ENCODE peak calls at places on chromosome 1, in five cellular contexts. One of them, this sample, is unnamed. For H3K4me1, the result is how much of the 10 kb centered on the place peaks cover.

GRCh38 chr1:79386730-79387129 is 380.2 kb upstream of the ADGRL4 start:
- DNase-seq in small intestine: no peak
- DNase-seq in Panc1: no peak
- DNase-seq in body of pancreas: no peak
- DNase-seq in PC-3: no peak
- DNase-seq in this sample: no peak

GRCh38 chr1:20037877-20038276 is 32.1 kb upstream of the PLA2G5 start:
- DNase-seq in body of pancreas: no peak
- DNase-seq in small intestine: no peak
- DNase-seq in PC-3: peak
- DNase-seq in Panc1: no peak
- DNase-seq in this sample: no peak

GRCh38 chr1:206693592-206693991 is 8.9 kb downstream of the MAPKAPK2 start:
- DNase-seq in Panc1: no peak
- DNase-seq in PC-3: no peak
- DNase-seq in body of pancreas: peak
- DNase-seq in small intestine: no peak
- DNase-seq in this sample: no peak

GRCh38 chr1:2174348-2175054 is 20.1 kb downstream of the FAAP20 start:
- DNase-seq in PC-3: peak
- DNase-seq in small intestine: peak
- DNase-seq in body of pancreas: peak
- DNase-seq in Panc1: peak
- DNase-seq in this sample: peak

GRCh38 chr1:31763671-31764306 is 351 bp downstream of the ADGRB2 start:
- DNase-seq in Panc1: no peak
- DNase-seq in small intestine: no peak
- DNase-seq in PC-3: no peak
- DNase-seq in body of pancreas: no peak
- DNase-seq in this sample: no peak

GRCh38 chr1:7262611-7263010 is 477.4 kb downstream of the CAMTA1 start:
- DNase-seq in small intestine: peak
- DNase-seq in PC-3: peak
- DNase-seq in Panc1: no peak
- DNase-seq in body of pancreas: peak
- DNase-seq in this sample: no peak

GRCh38 chr1:235825229-235825628 is 41.5 kb downstream of the LYST start:
- DNase-seq in PC-3: no peak
- DNase-seq in Panc1: no peak
- DNase-seq in body of pancreas: no peak
- DNase-seq in small intestine: no peak
- DNase-seq in this sample: no peak

GRCh38 chr1:62875676-62876075 is 91.7 kb downstream of the ATG4C start:
- DNase-seq in small intestine: no peak
- DNase-seq in PC-3: peak
- DNase-seq in Panc1: no peak
- DNase-seq in body of pancreas: no peak
- DNase-seq in this sample: no peak

GRCh38 chr1:202085682-202086373 is 36.9 kb upstream of the GPR37L1 start:
- DNase-seq in body of pancreas: no peak
- DNase-seq in Panc1: no peak
- DNase-seq in PC-3: no peak
- DNase-seq in small intestine: peak
- DNase-seq in this sample: no peak

GRCh38 chr1:198903203-198903602 is 264.4 kb downstream of the PTPRC start:
- DNase-seq in body of pancreas: no peak
- DNase-seq in Panc1: no peak
- DNase-seq in small intestine: no peak
- DNase-seq in PC-3: no peak
- DNase-seq in this sample: no peak

GRCh38 chr1:1846386-1846918 is 44.4 kb downstream of the GNB1 start:
- DNase-seq in PC-3: no peak
- DNase-seq in body of pancreas: no peak
- DNase-seq in Panc1: no peak
- DNase-seq in small intestine: no peak
- DNase-seq in this sample: no peak

GRCh38 chr1:52296345-52296744 is 69.7 kb downstream of the CC2D1B start:
- DNase-seq in PC-3: peak
- DNase-seq in Panc1: peak
- DNase-seq in small intestine: peak
- DNase-seq in body of pancreas: no peak
- DNase-seq in this sample: peak

DNA sequence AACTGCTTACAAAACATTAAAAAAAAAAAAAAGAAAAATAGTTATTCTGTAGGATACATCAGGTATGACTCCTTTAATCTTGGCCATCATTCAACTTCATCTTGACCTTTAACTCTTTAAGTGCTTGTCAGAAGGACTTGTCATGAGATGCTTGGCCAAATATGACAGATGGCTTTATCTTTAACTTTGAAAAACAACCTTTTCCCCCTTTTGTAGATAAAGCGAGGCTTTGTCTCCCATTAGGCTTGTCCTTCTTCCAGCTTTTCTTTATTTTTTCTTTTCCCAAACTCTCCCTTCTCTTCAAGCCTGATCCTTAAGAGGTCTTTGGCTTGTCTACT is 2.3 kb downstream of the SRSF10 start:
- DNase-seq in body of pancreas: no peak
- DNase-seq in Panc1: no peak
- DNase-seq in PC-3: peak
- DNase-seq in small intestine: no peak
- DNase-seq in this sample: no peak
- H3K4me1 ChIP-seq in body of pancreas: half or more
- H3K4me1 ChIP-seq in Panc1: under half
- H3K4me1 ChIP-seq in PC-3: under half
- H3K4me1 ChIP-seq in small intestine: under half
- H3K4me1 ChIP-seq in this sample: under half

GRCh38 chr1:160098852-160099647 is 631 bp upstream of the IGSF8 start:
- DNase-seq in PC-3: peak
- DNase-seq in Panc1: no peak
- DNase-seq in body of pancreas: peak
- DNase-seq in small intestine: peak
- DNase-seq in this sample: no peak

GRCh38 chr1:160096491-160097116 is 1.8 kb downstream of the IGSF8 start:
- DNase-seq in body of pancreas: no peak
- DNase-seq in small intestine: peak
- DNase-seq in Panc1: no peak
- DNase-seq in PC-3: peak
- DNase-seq in this sample: no peak

GRCh38 chr1:160095382-160096105 is 2.9 kb downstream of the IGSF8 start:
- DNase-seq in small intestine: peak
- DNase-seq in body of pancreas: no peak
- DNase-seq in Panc1: no peak
- DNase-seq in PC-3: no peak
- DNase-seq in this sample: no peak

GRCh38 chr1:160097911-160098851 is at the start of gene IGSF8:
- DNase-seq in body of pancreas: peak
- DNase-seq in small intestine: peak
- DNase-seq in PC-3: peak
- DNase-seq in Panc1: no peak
- DNase-seq in this sample: no peak

GRCh38 chr1:160097196-160097910 is 1.1 kb downstream of the IGSF8 start:
- DNase-seq in PC-3: no peak
- DNase-seq in small intestine: no peak
- DNase-seq in Panc1: no peak
- DNase-seq in body of pancreas: no peak
- DNase-seq in this sample: no peak
- H3K4me1 ChIP-seq in PC-3: under half
- H3K4me1 ChIP-seq in small intestine: under half
- H3K4me1 ChIP-seq in Panc1: under half
- H3K4me1 ChIP-seq in body of pancreas: half or more
- H3K4me1 ChIP-seq in this sample: under half

GRCh38 chr1:208159542-208160258 is 84.5 kb downstream of the PLXNA2 start:
- DNase-seq in Panc1: no peak
- DNase-seq in PC-3: no peak
- DNase-seq in small intestine: no peak
- DNase-seq in body of pancreas: no peak
- DNase-seq in this sample: no peak
- H3K4me1 ChIP-seq in Panc1: under half
- H3K4me1 ChIP-seq in PC-3: under half
- H3K4me1 ChIP-seq in small intestine: under half
- H3K4me1 ChIP-seq in body of pancreas: half or more
- H3K4me1 ChIP-seq in this sample: under half

GRCh38 chr1:229119161-229119560 is 151.8 kb upstream of the RAB4A start:
- DNase-seq in body of pancreas: no peak
- DNase-seq in small intestine: no peak
- DNase-seq in Panc1: no peak
- DNase-seq in PC-3: peak
- DNase-seq in this sample: no peak

GRCh38 chr1:229117664-229118300 is 153.1 kb upstream of the RAB4A start:
- DNase-seq in Panc1: no peak
- DNase-seq in PC-3: peak
- DNase-seq in body of pancreas: peak
- DNase-seq in small intestine: peak
- DNase-seq in this sample: no peak

GRCh38 chr1:229118662-229119061 is 152.2 kb upstream of the RAB4A start:
- DNase-seq in body of pancreas: no peak
- DNase-seq in small intestine: no peak
- DNase-seq in Panc1: no peak
- DNase-seq in PC-3: no peak
- DNase-seq in this sample: no peak

GRCh38 chr1:229121845-229122436 is 149.0 kb upstream of the RAB4A start:
- DNase-seq in small intestine: peak
- DNase-seq in Panc1: no peak
- DNase-seq in body of pancreas: no peak
- DNase-seq in PC-3: no peak
- DNase-seq in this sample: no peak

GRCh38 chr1:229119876-229120275 is 151.0 kb upstream of the RAB4A start:
- DNase-seq in body of pancreas: no peak
- DNase-seq in small intestine: no peak
- DNase-seq in Panc1: no peak
- DNase-seq in PC-3: no peak
- DNase-seq in this sample: no peak
- H3K4me1 ChIP-seq in body of pancreas: half or more
- H3K4me1 ChIP-seq in small intestine: under half
- H3K4me1 ChIP-seq in Panc1: under half
- H3K4me1 ChIP-seq in PC-3: under half
- H3K4me1 ChIP-seq in this sample: under half

GRCh38 chr1:178243890-178244289 is 150.0 kb downstream of the RASAL2 start:
- DNase-seq in Panc1: no peak
- DNase-seq in small intestine: no peak
- DNase-seq in body of pancreas: no peak
- DNase-seq in PC-3: no peak
- DNase-seq in this sample: no peak

GRCh38 chr1:178241837-178242236 is 147.9 kb downstream of the RASAL2 start:
- DNase-seq in small intestine: no peak
- DNase-seq in PC-3: no peak
- DNase-seq in Panc1: no peak
- DNase-seq in body of pancreas: no peak
- DNase-seq in this sample: no peak

GRCh38 chr1:178243119-178243518 is 149.2 kb downstream of the RASAL2 start:
- DNase-seq in Panc1: no peak
- DNase-seq in small intestine: no peak
- DNase-seq in PC-3: no peak
- DNase-seq in body of pancreas: no peak
- DNase-seq in this sample: no peak

GRCh38 chr1:178241057-178241456 is 147.2 kb downstream of the RASAL2 start:
- DNase-seq in Panc1: no peak
- DNase-seq in PC-3: peak
- DNase-seq in small intestine: no peak
- DNase-seq in body of pancreas: no peak
- DNase-seq in this sample: no peak

GRCh38 chr1:178238722-178239510 is 145.0 kb downstream of the RASAL2 start:
- DNase-seq in Panc1: peak
- DNase-seq in small intestine: peak
- DNase-seq in body of pancreas: no peak
- DNase-seq in PC-3: peak
- DNase-seq in this sample: no peak
- H3K4me1 ChIP-seq in Panc1: half or more
- H3K4me1 ChIP-seq in small intestine: under half
- H3K4me1 ChIP-seq in body of pancreas: under half
- H3K4me1 ChIP-seq in PC-3: half or more
- H3K4me1 ChIP-seq in this sample: under half

DNA sequence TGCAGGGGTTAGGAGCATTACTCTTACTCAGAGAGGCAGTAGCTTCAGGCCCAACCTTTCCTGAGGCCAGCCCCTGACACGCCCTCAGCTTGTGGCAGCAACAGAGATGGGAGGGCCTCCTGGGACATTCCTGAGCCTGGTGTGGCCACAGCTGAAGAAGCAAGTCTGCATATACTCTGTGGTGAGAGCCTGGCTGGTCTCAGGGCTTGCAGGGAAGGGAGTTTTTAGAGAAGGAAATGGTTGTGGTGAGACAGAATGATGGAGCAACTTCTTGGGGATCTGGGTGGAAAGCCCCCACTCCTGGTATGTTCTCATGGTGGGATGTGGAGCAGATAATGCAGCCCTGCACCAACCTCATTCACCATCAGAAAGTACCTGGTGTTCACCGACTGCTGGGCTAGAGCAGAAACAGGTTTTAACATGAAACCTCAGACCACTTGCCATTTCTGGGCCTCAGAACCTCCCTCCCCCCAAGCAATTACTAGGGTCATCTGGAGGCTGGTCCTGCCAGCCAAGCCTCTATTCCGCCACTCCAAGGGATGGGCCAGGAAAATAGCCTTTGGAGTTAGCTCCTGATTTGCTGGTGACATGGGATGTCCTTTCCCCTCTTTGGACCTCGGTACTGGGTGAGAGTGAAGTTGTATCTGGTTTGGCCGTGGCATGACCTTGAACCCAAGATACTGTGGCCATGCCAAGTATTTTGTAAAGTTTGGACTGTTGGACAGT is 28.0 kb upstream of the RNF19B start:
- DNase-seq in Panc1: no peak
- DNase-seq in PC-3: peak
- DNase-seq in small intestine: peak
- DNase-seq in body of pancreas: peak
- DNase-seq in this sample: no peak
- H3K4me1 ChIP-seq in Panc1: under half
- H3K4me1 ChIP-seq in PC-3: under half
- H3K4me1 ChIP-seq in small intestine: under half
- H3K4me1 ChIP-seq in body of pancreas: under half
- H3K4me1 ChIP-seq in this sample: under half

GRCh38 chr1:229986737-229987364 is 80.2 kb upstream of the GALNT2 start:
- DNase-seq in body of pancreas: no peak
- DNase-seq in PC-3: no peak
- DNase-seq in Panc1: no peak
- DNase-seq in small intestine: no peak
- DNase-seq in this sample: no peak
- H3K4me1 ChIP-seq in body of pancreas: under half
- H3K4me1 ChIP-seq in PC-3: under half
- H3K4me1 ChIP-seq in Panc1: under half
- H3K4me1 ChIP-seq in small intestine: under half
- H3K4me1 ChIP-seq in this sample: under half

GRCh38 chr1:234611799-234612351 is 1.9 kb upstream of the IRF2BP2 start:
- DNase-seq in PC-3: no peak
- DNase-seq in body of pancreas: peak
- DNase-seq in Panc1: no peak
- DNase-seq in small intestine: peak
- DNase-seq in this sample: no peak

GRCh38 chr1:234611153-234611798 is 1.3 kb upstream of the IRF2BP2 start:
- DNase-seq in PC-3: peak
- DNase-seq in small intestine: peak
- DNase-seq in Panc1: no peak
- DNase-seq in body of pancreas: no peak
- DNase-seq in this sample: no peak

GRCh38 chr1:234609528-234610042 is 393 bp downstream of the IRF2BP2 start:
- DNase-seq in body of pancreas: peak
- DNase-seq in PC-3: no peak
- DNase-seq in Panc1: no peak
- DNase-seq in small intestine: no peak
- DNase-seq in this sample: no peak

GRCh38 chr1:234610061-234610581 is at the start of gene IRF2BP2:
- DNase-seq in Panc1: no peak
- DNase-seq in PC-3: peak
- DNase-seq in small intestine: peak
- DNase-seq in body of pancreas: peak
- DNase-seq in this sample: no peak

GRCh38 chr1:234610582-234611152 is 689 bp upstream of the IRF2BP2 start:
- DNase-seq in body of pancreas: peak
- DNase-seq in Panc1: no peak
- DNase-seq in small intestine: peak
- DNase-seq in PC-3: peak
- DNase-seq in this sample: no peak
- H3K4me1 ChIP-seq in body of pancreas: under half
- H3K4me1 ChIP-seq in Panc1: under half
- H3K4me1 ChIP-seq in small intestine: under half
- H3K4me1 ChIP-seq in PC-3: under half
- H3K4me1 ChIP-seq in this sample: under half